ENCODE peak calls at places on chromosomes 12 and 14, in five cellular contexts. A is Panc1, G is cardiac muscle cell, X is left ventricle myocardium inferior, B is T follicular helper cell. P is an unnamed sample.

GRCh38 chr12:47972895-47973294 is 9.5 kb downstream of the TMEM106C start:
- DNase-seq in A (no peak), G (no peak), X (no peak), B (no peak), P (no peak)

GRCh38 chr12:121461048-121461447 is 61.1 kb downstream of the RNF34 start:
- DNase-seq in G (no peak), A (no peak), X (no peak), B (no peak), P (no peak)

GRCh38 chr12:32548691-32549412 is 130.2 kb upstream of the DNM1L start:
- DNase-seq in A (no peak), B (no peak), G (no peak), X (no peak), P (no peak)

GRCh38 chr12:30969606-30970395 is 43.3 kb downstream of the TSPAN11 start:
- DNase-seq in G (no peak), X (no peak), A (no peak), B (no peak), P (peak)

GRCh38 chr12:27434673-27435565 is 11.6 kb upstream of the SMCO2 start:
- DNase-seq in A (no peak), X (no peak), B (no peak), G (no peak), P (no peak)

GRCh38 chr12:44509471-44509870 is 366.6 kb downstream of the NELL2 start:
- DNase-seq in B (no peak), X (no peak), G (no peak), A (no peak), P (no peak)

GRCh38 chr12:59075141-59075540 is 154.8 kb upstream of the LRIG3 start:
- DNase-seq in X (no peak), B (no peak), A (no peak), G (no peak), P (no peak)

GRCh38 chr12:83042441-83043215 is 355.9 kb downstream of the TMTC2 start:
- DNase-seq in X (no peak), B (no peak), G (no peak), A (no peak), P (peak)

GRCh38 chr12:59322473-59322872 is 273.4 kb upstream of the SLC16A7 start:
- DNase-seq in G (no peak), X (no peak), A (no peak), B (no peak), P (peak)

GRCh38 chr12:64169999-64170398 is 52.1 kb downstream of the KICS2 start:
- DNase-seq in X (no peak), B (no peak), G (no peak), A (no peak), P (no peak)

GRCh38 chr12:115916910-115917668 is 360.4 kb downstream of the MED13L start:
- DNase-seq in X (peak), G (peak), A (peak), B (peak), P (peak)

GRCh38 chr12:31491819-31492598 is 98.9 kb downstream of the DENND5B start:
- DNase-seq in A (peak), B (no peak), G (no peak), X (no peak), P (no peak)

GRCh38 chr12:132329739-132330548 is 555 bp upstream of the GALNT9 start:
- DNase-seq in A (no peak), B (no peak), X (no peak), G (no peak), P (no peak)

GRCh38 chr12:40093512-40093911 is 12.4 kb downstream of the SLC2A13 start:
- DNase-seq in X (no peak), G (no peak), B (no peak), A (no peak), P (no peak)

GRCh38 chr14:59481407-59482119 is 2.6 kb downstream of the L3HYPDH start:
- DNase-seq in A (no peak), G (no peak), X (no peak), B (no peak), P (no peak)

GRCh38 chr12:12201274-12201758 is 65.5 kb downstream of the LRP6 start:
- DNase-seq in A (no peak), X (no peak), B (no peak), G (peak), P (no peak)

GRCh38 chr14:103055693-103056092 is 1.7 kb downstream of the CDC42BPB start:
- DNase-seq in X (no peak), G (no peak), A (no peak), B (no peak), P (no peak)

GRCh38 chr12:111443586-111443985 is 37.9 kb downstream of the SH2B3 start:
- DNase-seq in A (no peak), B (no peak), X (no peak), G (no peak), P (no peak)

GRCh38 chr12:14774074-14774943 is 29.0 kb downstream of the WBP11 start:
- DNase-seq in B (peak), X (peak), A (peak), G (peak), P (peak)

GRCh38 chr12:94561943-94562411 is 88.4 kb downstream of the TMCC3 start:
- DNase-seq in B (no peak), X (peak), A (no peak), G (no peak), P (peak)

GRCh38 chr14:31842905-31843304 is 234.2 kb upstream of the ARHGAP5 start:
- DNase-seq in A (no peak), X (no peak), B (no peak), G (no peak), P (no peak)

GRCh38 chr12:29208060-29208459 is 59.0 kb downstream of the FAR2 start:
- DNase-seq in G (no peak), X (no peak), B (no peak), A (no peak), P (no peak)

GRCh38 chr14:66072190-66072905 is 413.8 kb upstream of the CCDC196 start:
- DNase-seq in A (no peak), G (no peak), B (no peak), X (no peak), P (no peak)

GRCh38 chr12:108629156-108629555 is 4.5 kb downstream of the SELPLG start:
- DNase-seq in A (no peak), B (no peak), G (no peak), X (no peak), P (no peak)

GRCh38 chr12:131620520-131620919 is 90.4 kb upstream of the SFSWAP start:
- DNase-seq in B (no peak), G (no peak), A (no peak), X (no peak), P (no peak)

GRCh38 chr14:94564381-94564780 is 3.1 kb downstream of the SERPINA4 start:
- DNase-seq in A (no peak), G (no peak), B (no peak), X (no peak), P (no peak)

GRCh38 chr14:99425272-99425681 is 55.4 kb downstream of the SETD3 start:
- DNase-seq in G (no peak), X (no peak), A (no peak), B (no peak), P (peak)

GRCh38 chr12:54588110-54588831 is at the start of gene PPP1R1A:
- DNase-seq in X (peak), B (no peak), G (peak), A (no peak), P (no peak)

GRCh38 chr14:83712730-83713129 is 1817.2 kb upstream of the FLRT2 start:
- DNase-seq in X (no peak), G (no peak), A (no peak), B (no peak), P (no peak)

GRCh38 chr14:74653386-74654138 is 41.5 kb upstream of the LTBP2 start:
- DNase-seq in X (no peak), G (no peak), A (no peak), B (no peak), P (no peak)